ENCODE peak calls at places on chromosomes 11 and 22, in five cellular contexts. O, X, S, I and H are unnamed samples.
A peak's percentile ranks its signal among the peaks of the same experiment; 100 is the strongest.

GRCh38 chr22:42821386-42821785 is 35.7 kb downstream of the ARFGAP3 start:
- DNase-seq in O (no peak), X (no peak), S (no peak), I (no peak), H (no peak)

GRCh38 chr11:3866206-3866605 is 10.7 kb downstream of the STIM1 start:
- DNase-seq in O (no peak), X (no peak), S (peak; percentile 35), I (no peak), H (no peak)

GRCh38 chr11:128862421-128862820 is 4.7 kb downstream of the KCNJ1 start:
- DNase-seq in O (no peak), X (no peak), S (no peak), I (no peak), H (no peak)

GRCh38 chr11:90846628-90847027 is 623.8 kb upstream of the CHORDC1 start:
- DNase-seq in O (peak; percentile 31), X (no peak), S (no peak), I (no peak), H (no peak)

GRCh38 chr11:69367211-69367964 is 73.4 kb downstream of the MYEOV start:
- DNase-seq in O (no peak), X (no peak), S (no peak), I (no peak), H (no peak)

GRCh38 chr11:42397483-42397882 is 914.3 kb upstream of the API5 start:
- DNase-seq in O (no peak), X (no peak), S (no peak), I (no peak), H (no peak)

GRCh38 chr11:44633641-44634040 is 68.2 kb downstream of the CD82 start:
- DNase-seq in O (no peak), X (no peak), S (no peak), I (no peak), H (no peak)

GRCh38 chr22:45335021-45335818 is 25.5 kb downstream of the FAM118A start:
- DNase-seq in O (peak; percentile 65), X (no peak), S (no peak), I (no peak), H (peak; percentile 51)

GRCh38 chr11:72231396-72232259 is 7.1 kb downstream of the INPPL1 start:
- DNase-seq in O (no peak), X (no peak), S (no peak), I (no peak), H (no peak)

GRCh38 chr11:66172146-66172545 is 96.3 kb upstream of the RAB1B start:
- DNase-seq in O (no peak), X (peak; percentile 81), S (peak; percentile 37), I (no peak), H (peak; percentile 30)

GRCh38 chr11:99066609-99067008 is 45.9 kb downstream of the CNTN5 start:
- DNase-seq in O (no peak), X (no peak), S (no peak), I (no peak), H (no peak)

GRCh38 chr11:134176284-134176683 is 47.5 kb downstream of the NCAPD3 start:
- DNase-seq in O (no peak), X (no peak), S (no peak), I (no peak), H (no peak)

GRCh38 chr11:115606223-115607220 is 102.3 kb upstream of the CADM1 start:
- DNase-seq in O (peak; percentile 87), X (peak; percentile 81), S (peak; percentile 81), I (no peak), H (no peak)

GRCh38 chr11:47611240-47611863 is 17.1 kb upstream of the C1QTNF4 start:
- DNase-seq in O (no peak), X (no peak), S (no peak), I (no peak), H (no peak)

GRCh38 chr22:24875862-24876506 is 70.0 kb downstream of the SGSM1 start:
- DNase-seq in O (no peak), X (no peak), S (peak; percentile 46), I (peak; percentile 16), H (peak; percentile 91)

GRCh38 chr11:31764766-31765165 is 46.4 kb downstream of the PAX6 start:
- DNase-seq in O (no peak), X (no peak), S (no peak), I (no peak), H (no peak)

GRCh38 chr11:46659908-46660307 is 40.5 kb downstream of the ARHGAP1 start:
- DNase-seq in O (no peak), X (peak; percentile 79), S (peak; percentile 91), I (no peak), H (no peak)

GRCh38 chr11:73223998-73224730 is 6.1 kb downstream of the P2RY2 start:
- DNase-seq in O (peak; percentile 2), X (no peak), S (no peak), I (no peak), H (peak; percentile 0)

DNA sequence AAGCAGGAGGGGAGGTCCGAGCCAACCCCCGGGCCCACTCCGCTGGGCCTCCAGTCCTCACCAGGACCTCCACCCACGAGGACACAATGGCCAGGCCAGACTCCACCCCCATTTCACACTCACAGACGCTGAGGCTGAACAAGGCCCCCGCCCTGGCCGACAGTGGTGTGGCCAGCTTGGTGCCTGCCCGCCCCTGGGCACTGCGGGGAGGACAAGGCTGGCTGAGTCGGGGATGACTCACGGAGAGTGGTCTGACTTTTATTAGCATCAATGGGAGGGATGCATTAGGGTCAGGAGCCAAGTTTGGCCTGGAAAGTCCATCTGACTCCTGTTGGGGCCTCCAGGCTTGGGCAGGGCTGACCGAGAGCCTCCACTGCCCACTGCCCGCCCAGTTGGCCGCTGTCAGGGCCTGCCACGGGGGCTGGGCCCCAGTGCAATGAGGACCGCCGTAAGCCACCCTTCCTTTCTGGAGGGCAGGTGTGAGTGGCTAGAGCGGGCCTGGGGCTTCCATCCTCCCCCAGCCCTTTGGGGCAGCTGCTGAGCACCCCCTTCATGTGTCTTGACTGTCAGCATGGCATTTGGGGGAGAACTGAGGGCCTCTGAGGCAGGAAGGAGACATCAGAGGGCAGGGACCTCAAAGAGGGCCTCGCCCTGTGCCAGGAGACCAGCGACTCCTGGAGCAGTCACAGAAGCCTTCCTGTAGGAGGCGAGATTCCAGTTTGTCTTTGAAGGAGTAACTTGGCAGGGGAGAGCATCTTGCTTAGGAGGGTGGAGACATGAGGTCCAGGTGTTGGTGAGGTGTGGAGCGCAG is 10.6 kb downstream of the TSPAN32 start:
- DNase-seq in O (no peak), X (peak; percentile 35), S (peak; percentile 40), I (no peak), H (no peak)
- TF ChIP-seq CTCF in O (no peak), X (no peak), S (no peak), I (no peak), H (no peak)

GRCh38 chr11:59206635-59207034 is 6.1 kb downstream of the MPEG1 start:
- DNase-seq in O (peak; percentile 31), X (no peak), S (peak; percentile 50), I (peak; percentile 50), H (peak; percentile 43)
- TF ChIP-seq CTCF in O (peak; percentile 58), X (peak; percentile 43), S (peak; percentile 68), I (peak; percentile 46), H (peak; percentile 40)

DNA sequence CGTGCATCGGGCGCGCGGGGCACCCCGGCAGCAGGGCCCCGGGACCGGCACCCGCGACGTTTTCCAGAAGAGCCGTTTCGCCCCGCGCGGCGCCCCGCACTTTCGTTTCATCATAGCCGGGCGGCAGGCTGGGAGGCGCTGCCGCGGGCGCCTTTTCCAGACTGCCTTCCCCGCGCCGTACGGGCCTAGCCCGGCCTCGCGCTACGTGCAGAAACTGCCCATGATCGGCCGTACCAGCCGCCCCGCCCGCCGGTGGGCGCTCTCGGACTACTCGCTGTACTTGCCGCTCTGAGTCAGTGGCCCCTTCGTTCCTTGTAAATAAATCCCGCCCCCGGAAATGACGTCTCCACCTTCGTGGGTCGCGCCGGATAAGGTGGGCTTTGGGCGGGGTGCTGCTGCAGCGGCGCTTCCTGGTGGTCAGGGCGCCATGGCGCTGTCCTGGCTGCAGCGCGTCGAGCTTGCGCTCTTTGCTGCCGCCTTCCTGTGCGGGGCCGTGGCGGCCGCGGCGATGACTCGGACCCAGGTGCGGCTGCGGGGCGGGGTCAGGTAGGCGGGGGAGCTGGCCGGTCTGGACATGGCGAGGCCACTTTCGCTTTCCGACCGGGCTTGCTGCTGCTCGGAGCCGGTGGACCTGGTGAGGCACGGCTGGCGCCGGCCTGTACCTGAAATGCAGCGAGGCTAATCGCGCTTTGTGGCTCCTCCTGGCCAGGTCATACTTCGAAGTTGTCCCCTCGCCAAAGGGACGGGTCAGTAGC is at the start of gene TMEM179B:
- DNase-seq in O (peak; percentile 95), X (peak; percentile 95), S (peak; percentile 98), I (peak; percentile 98), H (peak; percentile 97)
- TF ChIP-seq CTCF in O (peak; percentile 57), X (peak; percentile 43), S (peak; percentile 67), I (peak; percentile 23), H (no peak)

DNA sequence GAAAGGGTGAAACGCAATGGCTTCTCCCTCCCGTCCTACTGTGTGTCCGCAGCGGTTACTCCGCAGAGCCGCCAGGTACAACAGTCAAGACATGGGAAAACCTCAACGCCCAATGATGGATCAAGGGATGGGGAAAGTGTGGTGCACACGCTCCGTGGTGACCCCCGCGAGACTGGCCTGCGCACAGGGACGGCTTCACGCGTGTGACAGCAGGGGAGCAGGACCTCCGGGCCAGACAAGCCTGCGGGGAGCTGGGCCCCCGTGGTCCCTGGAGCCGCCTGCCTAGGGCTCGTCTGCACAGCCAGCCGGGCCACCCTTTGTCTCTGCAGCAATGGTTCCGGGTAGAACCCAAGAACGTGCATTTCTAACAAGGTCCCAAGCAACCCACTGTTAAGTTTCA is 31.7 kb upstream of the MOB2 start:
- DNase-seq in O (no peak), X (no peak), S (no peak), I (no peak), H (no peak)
- TF ChIP-seq CTCF in O (no peak), X (no peak), S (no peak), I (no peak), H (no peak)

DNA sequence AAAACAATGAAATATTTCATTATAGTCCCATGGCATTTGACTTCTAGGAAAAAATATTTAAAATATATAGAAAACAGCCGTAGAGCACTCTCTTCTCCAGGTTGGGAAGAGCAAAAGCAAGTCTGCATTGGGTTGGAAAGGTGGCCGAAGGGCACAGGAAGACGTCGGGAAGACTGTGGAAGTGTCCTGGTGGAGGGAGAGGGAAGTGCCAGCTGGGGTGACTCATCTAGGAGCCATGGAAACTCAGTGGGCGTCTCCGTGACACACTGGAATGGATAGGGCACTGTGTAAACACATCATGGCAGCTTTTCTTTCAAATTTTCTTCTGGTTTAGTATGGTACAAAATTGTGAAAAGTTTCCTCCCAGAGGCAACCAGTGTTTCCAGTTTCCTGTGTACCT is 12.7 kb downstream of the GTPBP1 start:
- DNase-seq in O (peak; percentile 69), X (peak; percentile 66), S (peak; percentile 80), I (peak; percentile 77), H (no peak)
- TF ChIP-seq CTCF in O (peak; percentile 66), X (peak; percentile 50), S (peak; percentile 59), I (peak; percentile 83), H (no peak)

GRCh38 chr22:47692811-47693210 is 930.4 kb downstream of the TBC1D22A start:
- DNase-seq in O (no peak), X (no peak), S (no peak), I (no peak), H (no peak)
- TF ChIP-seq CTCF in O (no peak), X (no peak), S (no peak), I (no peak), H (no peak)

GRCh38 chr22:47543447-47543846 is 781.0 kb downstream of the TBC1D22A start:
- DNase-seq in O (no peak), X (no peak), S (no peak), I (no peak), H (no peak)
- TF ChIP-seq CTCF in O (no peak), X (no peak), S (no peak), I (no peak), H (no peak)

GRCh38 chr22:50641696-50642607 is 14.0 kb upstream of the ARSA start:
- DNase-seq in O (peak; percentile 26), X (no peak), S (peak; percentile 75), I (no peak), H (peak; percentile 53)
- TF ChIP-seq CTCF in O (peak; percentile 22), X (peak; percentile 24), S (peak; percentile 53), I (no peak), H (no peak)

GRCh38 chr22:20567371-20567847 is 60.0 kb downstream of the MED15 start:
- DNase-seq in O (no peak), X (peak; percentile 69), S (no peak), I (peak; percentile 69), H (no peak)
- TF ChIP-seq CTCF in O (no peak), X (no peak), S (no peak), I (no peak), H (no peak)